ENCODE peak calls at places on chromosome 14, in seven cellular contexts. One of them, this sample, is unnamed.

GRCh38 chr14:51828017-51828797 is 32.2 kb upstream of the GNG2 start:
- DNase-seq in glutamatergic neuron: peak
- DNase-seq in keratinocyte: peak
- DNase-seq in ovary: no peak
- DNase-seq in left lung: peak
- DNase-seq in AG04450: no peak
- DNase-seq in CD4-positive, alpha-beta T cell: peak
- DNase-seq in this sample: peak

GRCh38 chr14:66746316-66747006 is 238.5 kb downstream of the GPHN start:
- DNase-seq in CD4-positive, alpha-beta T cell: no peak
- DNase-seq in keratinocyte: no peak
- DNase-seq in glutamatergic neuron: no peak
- DNase-seq in left lung: no peak
- DNase-seq in AG04450: peak
- DNase-seq in ovary: no peak
- DNase-seq in this sample: peak

GRCh38 chr14:52683985-52684520 is 11.3 kb downstream of the ERO1A start:
- DNase-seq in glutamatergic neuron: no peak
- DNase-seq in CD4-positive, alpha-beta T cell: no peak
- DNase-seq in AG04450: no peak
- DNase-seq in keratinocyte: no peak
- DNase-seq in ovary: no peak
- DNase-seq in left lung: no peak
- DNase-seq in this sample: no peak

GRCh38 chr14:97564334-97564733 is 767.2 kb downstream of the VRK1 start:
- DNase-seq in CD4-positive, alpha-beta T cell: no peak
- DNase-seq in keratinocyte: no peak
- DNase-seq in glutamatergic neuron: no peak
- DNase-seq in ovary: no peak
- DNase-seq in AG04450: no peak
- DNase-seq in left lung: no peak
- DNase-seq in this sample: no peak

GRCh38 chr14:83473846-83474245 is 1940.2 kb upstream of the SEL1L start:
- DNase-seq in keratinocyte: no peak
- DNase-seq in ovary: no peak
- DNase-seq in left lung: no peak
- DNase-seq in AG04450: no peak
- DNase-seq in CD4-positive, alpha-beta T cell: no peak
- DNase-seq in glutamatergic neuron: no peak
- DNase-seq in this sample: no peak

GRCh38 chr14:41699506-41699905 is 92.8 kb downstream of the LRFN5 start:
- DNase-seq in left lung: no peak
- DNase-seq in CD4-positive, alpha-beta T cell: no peak
- DNase-seq in ovary: no peak
- DNase-seq in AG04450: no peak
- DNase-seq in glutamatergic neuron: no peak
- DNase-seq in keratinocyte: no peak
- DNase-seq in this sample: no peak

GRCh38 chr14:77181603-77182437 is at the start of gene TMEM63C:
- DNase-seq in glutamatergic neuron: peak
- DNase-seq in AG04450: no peak
- DNase-seq in ovary: no peak
- DNase-seq in left lung: no peak
- DNase-seq in CD4-positive, alpha-beta T cell: peak
- DNase-seq in keratinocyte: no peak
- DNase-seq in this sample: peak

GRCh38 chr14:91321131-91321530 is 76.6 kb upstream of the GPR68 start:
- DNase-seq in left lung: no peak
- DNase-seq in glutamatergic neuron: no peak
- DNase-seq in ovary: no peak
- DNase-seq in AG04450: no peak
- DNase-seq in CD4-positive, alpha-beta T cell: no peak
- DNase-seq in keratinocyte: no peak
- DNase-seq in this sample: no peak

GRCh38 chr14:71748196-71748595 is 184.0 kb upstream of the RGS6 start:
- DNase-seq in keratinocyte: no peak
- DNase-seq in left lung: no peak
- DNase-seq in CD4-positive, alpha-beta T cell: no peak
- DNase-seq in glutamatergic neuron: no peak
- DNase-seq in ovary: no peak
- DNase-seq in AG04450: no peak
- DNase-seq in this sample: no peak

GRCh38 chr14:35338731-35339405 is 46.7 kb downstream of the PSMA6 start:
- DNase-seq in AG04450: no peak
- DNase-seq in ovary: peak
- DNase-seq in glutamatergic neuron: no peak
- DNase-seq in keratinocyte: no peak
- DNase-seq in left lung: no peak
- DNase-seq in CD4-positive, alpha-beta T cell: no peak
- DNase-seq in this sample: no peak

GRCh38 chr14:105890474-105891220 is 364.3 kb downstream of the TMEM121 start:
- DNase-seq in keratinocyte: no peak
- DNase-seq in glutamatergic neuron: no peak
- DNase-seq in ovary: peak
- DNase-seq in AG04450: no peak
- DNase-seq in CD4-positive, alpha-beta T cell: no peak
- DNase-seq in left lung: peak
- DNase-seq in this sample: no peak

GRCh38 chr14:89033756-89034155 is 209.3 kb downstream of the TTC8 start:
- DNase-seq in CD4-positive, alpha-beta T cell: no peak
- DNase-seq in ovary: no peak
- DNase-seq in keratinocyte: no peak
- DNase-seq in AG04450: no peak
- DNase-seq in glutamatergic neuron: no peak
- DNase-seq in left lung: no peak
- DNase-seq in this sample: no peak

GRCh38 chr14:32192712-32193373 is 9.0 kb upstream of the RNU6-7 start:
- DNase-seq in AG04450: no peak
- DNase-seq in CD4-positive, alpha-beta T cell: no peak
- DNase-seq in ovary: no peak
- DNase-seq in keratinocyte: no peak
- DNase-seq in glutamatergic neuron: no peak
- DNase-seq in left lung: no peak
- DNase-seq in this sample: no peak

GRCh38 chr14:89828473-89829200 is 125.9 kb downstream of the EFCAB11 start:
- DNase-seq in keratinocyte: no peak
- DNase-seq in left lung: no peak
- DNase-seq in AG04450: no peak
- DNase-seq in ovary: no peak
- DNase-seq in CD4-positive, alpha-beta T cell: no peak
- DNase-seq in glutamatergic neuron: no peak
- DNase-seq in this sample: no peak

GRCh38 chr14:48943913-48944312 is 642.3 kb downstream of the RPS29 start:
- DNase-seq in keratinocyte: no peak
- DNase-seq in left lung: no peak
- DNase-seq in AG04450: no peak
- DNase-seq in ovary: no peak
- DNase-seq in glutamatergic neuron: no peak
- DNase-seq in CD4-positive, alpha-beta T cell: no peak
- DNase-seq in this sample: no peak

GRCh38 chr14:87503711-87504110 is 489.3 kb downstream of the GALC start:
- DNase-seq in left lung: no peak
- DNase-seq in glutamatergic neuron: no peak
- DNase-seq in CD4-positive, alpha-beta T cell: no peak
- DNase-seq in AG04450: no peak
- DNase-seq in ovary: no peak
- DNase-seq in keratinocyte: no peak
- DNase-seq in this sample: no peak

GRCh38 chr14:34059037-34059924 is 108.4 kb upstream of the EGLN3 start:
- DNase-seq in ovary: no peak
- DNase-seq in glutamatergic neuron: no peak
- DNase-seq in left lung: no peak
- DNase-seq in CD4-positive, alpha-beta T cell: no peak
- DNase-seq in AG04450: no peak
- DNase-seq in keratinocyte: no peak
- DNase-seq in this sample: no peak

GRCh38 chr14:87992349-87992719 is 648 bp downstream of the GALC start:
- DNase-seq in CD4-positive, alpha-beta T cell: no peak
- DNase-seq in ovary: no peak
- DNase-seq in glutamatergic neuron: peak
- DNase-seq in AG04450: no peak
- DNase-seq in left lung: peak
- DNase-seq in keratinocyte: no peak
- DNase-seq in this sample: peak

GRCh38 chr14:53016919-53017318 is 66.1 kb upstream of the FERMT2 start:
- DNase-seq in AG04450: no peak
- DNase-seq in left lung: no peak
- DNase-seq in glutamatergic neuron: no peak
- DNase-seq in ovary: no peak
- DNase-seq in keratinocyte: no peak
- DNase-seq in CD4-positive, alpha-beta T cell: no peak
- DNase-seq in this sample: no peak

GRCh38 chr14:105023791-105024480 is 3.1 kb upstream of the CDCA4 start:
- DNase-seq in AG04450: no peak
- DNase-seq in left lung: no peak
- DNase-seq in glutamatergic neuron: no peak
- DNase-seq in keratinocyte: no peak
- DNase-seq in CD4-positive, alpha-beta T cell: no peak
- DNase-seq in ovary: no peak
- DNase-seq in this sample: no peak

GRCh38 chr14:74638066-74638465 is 26.0 kb upstream of the LTBP2 start:
- DNase-seq in glutamatergic neuron: no peak
- DNase-seq in AG04450: no peak
- DNase-seq in left lung: no peak
- DNase-seq in ovary: no peak
- DNase-seq in CD4-positive, alpha-beta T cell: no peak
- DNase-seq in keratinocyte: no peak
- DNase-seq in this sample: no peak

GRCh38 chr14:98926802-98927201 is 345.2 kb downstream of the BCL11B start:
- DNase-seq in CD4-positive, alpha-beta T cell: no peak
- DNase-seq in glutamatergic neuron: no peak
- DNase-seq in AG04450: no peak
- DNase-seq in ovary: no peak
- DNase-seq in keratinocyte: no peak
- DNase-seq in left lung: no peak
- DNase-seq in this sample: no peak

GRCh38 chr14:100900837-100901390 is 2.6 kb downstream of the RTL1 start:
- DNase-seq in glutamatergic neuron: peak
- DNase-seq in keratinocyte: no peak
- DNase-seq in AG04450: no peak
- DNase-seq in ovary: peak
- DNase-seq in left lung: peak
- DNase-seq in CD4-positive, alpha-beta T cell: no peak
- DNase-seq in this sample: peak
- TF ChIP-seq CTCF in glutamatergic neuron: no peak
- TF ChIP-seq CTCF in keratinocyte: peak
- TF ChIP-seq CTCF in AG04450: peak
- TF ChIP-seq CTCF in ovary: no peak
- TF ChIP-seq CTCF in left lung: no peak
- TF ChIP-seq CTCF in CD4-positive, alpha-beta T cell: no peak
- TF ChIP-seq CTCF in this sample: peak

DNA sequence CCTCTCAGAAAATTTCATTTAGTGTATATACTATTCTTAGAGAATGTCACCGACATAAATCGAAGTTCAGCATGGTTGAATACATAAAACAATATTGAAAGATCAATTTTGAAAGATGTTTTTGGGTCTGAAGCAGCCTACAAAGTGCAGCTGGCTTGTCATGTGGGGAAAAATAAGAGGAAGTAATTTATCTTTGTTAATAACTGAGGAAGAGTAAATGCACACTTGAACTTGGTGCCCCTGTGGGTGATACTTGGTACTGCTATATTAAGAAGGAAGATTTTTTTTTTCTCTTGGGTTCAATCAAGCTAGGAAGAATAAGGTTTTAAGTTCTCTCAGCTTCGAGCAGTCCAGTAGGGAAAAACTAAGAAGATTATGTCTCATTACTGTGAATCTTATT is 661.3 kb downstream of the RPL10L start:
- DNase-seq in left lung: no peak
- DNase-seq in glutamatergic neuron: no peak
- DNase-seq in AG04450: no peak
- DNase-seq in ovary: no peak
- DNase-seq in keratinocyte: no peak
- DNase-seq in CD4-positive, alpha-beta T cell: no peak
- DNase-seq in this sample: no peak
- TF ChIP-seq CTCF in left lung: no peak
- TF ChIP-seq CTCF in glutamatergic neuron: peak
- TF ChIP-seq CTCF in AG04450: peak
- TF ChIP-seq CTCF in ovary: no peak
- TF ChIP-seq CTCF in keratinocyte: no peak
- TF ChIP-seq CTCF in CD4-positive, alpha-beta T cell: no peak
- TF ChIP-seq CTCF in this sample: no peak

GRCh38 chr14:57575482-57575881 is 81.8 kb upstream of the CCDC198 start:
- DNase-seq in left lung: no peak
- DNase-seq in glutamatergic neuron: no peak
- DNase-seq in AG04450: no peak
- DNase-seq in ovary: no peak
- DNase-seq in keratinocyte: no peak
- DNase-seq in CD4-positive, alpha-beta T cell: no peak
- DNase-seq in this sample: no peak

GRCh38 chr14:57573193-57573592 is 79.5 kb upstream of the CCDC198 start:
- DNase-seq in AG04450: no peak
- DNase-seq in left lung: no peak
- DNase-seq in keratinocyte: no peak
- DNase-seq in glutamatergic neuron: no peak
- DNase-seq in CD4-positive, alpha-beta T cell: no peak
- DNase-seq in ovary: no peak
- DNase-seq in this sample: no peak

GRCh38 chr14:57576498-57576897 is 82.8 kb upstream of the CCDC198 start:
- DNase-seq in AG04450: no peak
- DNase-seq in left lung: no peak
- DNase-seq in ovary: no peak
- DNase-seq in glutamatergic neuron: no peak
- DNase-seq in keratinocyte: no peak
- DNase-seq in CD4-positive, alpha-beta T cell: no peak
- DNase-seq in this sample: no peak

GRCh38 chr14:57578427-57579220 is 85.0 kb upstream of the CCDC198 start:
- DNase-seq in glutamatergic neuron: no peak
- DNase-seq in AG04450: no peak
- DNase-seq in CD4-positive, alpha-beta T cell: no peak
- DNase-seq in keratinocyte: no peak
- DNase-seq in ovary: no peak
- DNase-seq in left lung: no peak
- DNase-seq in this sample: no peak

GRCh38 chr14:57574617-57575288 is 81.1 kb upstream of the CCDC198 start:
- DNase-seq in ovary: no peak
- DNase-seq in AG04450: no peak
- DNase-seq in glutamatergic neuron: no peak
- DNase-seq in CD4-positive, alpha-beta T cell: no peak
- DNase-seq in keratinocyte: no peak
- DNase-seq in left lung: no peak
- DNase-seq in this sample: no peak
- TF ChIP-seq CTCF in ovary: no peak
- TF ChIP-seq CTCF in AG04450: no peak
- TF ChIP-seq CTCF in glutamatergic neuron: no peak
- TF ChIP-seq CTCF in CD4-positive, alpha-beta T cell: no peak
- TF ChIP-seq CTCF in keratinocyte: no peak
- TF ChIP-seq CTCF in left lung: no peak
- TF ChIP-seq CTCF in this sample: peak

GRCh38 chr14:103611215-103611614 is 17.8 kb upstream of the KLC1 start:
- DNase-seq in left lung: no peak
- DNase-seq in AG04450: no peak
- DNase-seq in glutamatergic neuron: no peak
- DNase-seq in keratinocyte: no peak
- DNase-seq in ovary: no peak
- DNase-seq in CD4-positive, alpha-beta T cell: no peak
- DNase-seq in this sample: no peak

GRCh38 chr14:103604620-103605019 is 24.4 kb upstream of the KLC1 start:
- DNase-seq in keratinocyte: no peak
- DNase-seq in glutamatergic neuron: no peak
- DNase-seq in ovary: no peak
- DNase-seq in CD4-positive, alpha-beta T cell: no peak
- DNase-seq in AG04450: no peak
- DNase-seq in left lung: no peak
- DNase-seq in this sample: no peak

GRCh38 chr14:103607822-103608221 is 21.2 kb upstream of the KLC1 start:
- DNase-seq in left lung: no peak
- DNase-seq in CD4-positive, alpha-beta T cell: no peak
- DNase-seq in glutamatergic neuron: no peak
- DNase-seq in ovary: no peak
- DNase-seq in AG04450: no peak
- DNase-seq in keratinocyte: no peak
- DNase-seq in this sample: no peak

GRCh38 chr14:103607039-103607668 is 21.9 kb upstream of the KLC1 start:
- DNase-seq in CD4-positive, alpha-beta T cell: peak
- DNase-seq in AG04450: peak
- DNase-seq in keratinocyte: no peak
- DNase-seq in ovary: peak
- DNase-seq in glutamatergic neuron: peak
- DNase-seq in left lung: peak
- DNase-seq in this sample: peak
- TF ChIP-seq CTCF in CD4-positive, alpha-beta T cell: peak
- TF ChIP-seq CTCF in AG04450: peak
- TF ChIP-seq CTCF in keratinocyte: peak
- TF ChIP-seq CTCF in ovary: peak
- TF ChIP-seq CTCF in glutamatergic neuron: no peak
- TF ChIP-seq CTCF in left lung: no peak
- TF ChIP-seq CTCF in this sample: peak

This sample was measured in GM13977.